ENCODE peak calls at places on chromosomes 7 and 10, in four cellular contexts. T, X, F and N are unnamed samples.

GRCh38 chr7:32586291-32587221 is 91.3 kb downstream of the AVL9 start:
- DNase-seq in T (peak), F (no peak), X (peak), N (no peak)

GRCh38 chr10:102148275-102148674 is 3.9 kb upstream of the NOLC1 start:
- DNase-seq in X (no peak), T (no peak), F (no peak), N (no peak)

GRCh38 chr10:13739178-13739577 is 152.4 kb downstream of the PRPF18 start:
- DNase-seq in F (no peak), T (no peak), X (no peak), N (no peak)

GRCh38 chr7:151135525-151135845 is 32.0 kb downstream of the GBX1 start:
- DNase-seq in F (peak), T (no peak), X (no peak), N (no peak)

GRCh38 chr7:137579913-137580640 is 236.5 kb upstream of the PTN start:
- DNase-seq in T (peak), F (no peak), X (no peak), N (no peak)

GRCh38 chr7:9242604-9243003 is 809.2 kb downstream of the NXPH1 start:
- DNase-seq in F (no peak), X (no peak), T (no peak), N (no peak)

GRCh38 chr7:124155400-124156022 is 122.6 kb upstream of the TMEM229A start:
- DNase-seq in T (peak), X (no peak), F (no peak), N (no peak)

GRCh38 chr7:15747187-15748111 is 61.0 kb upstream of the MEOX2 start:
- DNase-seq in X (no peak), T (peak), F (no peak), N (no peak)

GRCh38 chr7:123260428-123260960 is 60.7 kb upstream of the SLC13A1 start:
- DNase-seq in F (no peak), X (no peak), T (no peak), N (no peak)

GRCh38 chr10:21141946-21142345 is 244.8 kb upstream of the NEBL start:
- DNase-seq in T (no peak), X (no peak), F (no peak), N (no peak)

GRCh38 chr7:121279060-121279620 is 49.7 kb upstream of the WNT16 start:
- DNase-seq in F (no peak), T (no peak), X (no peak), N (no peak)

GRCh38 chr10:14617125-14617524 is 157.6 kb downstream of the FAM107B start:
- DNase-seq in F (no peak), X (peak), T (no peak), N (no peak)

GRCh38 chr7:152136623-152137022 is 111.1 kb downstream of the GALNT11 start:
- DNase-seq in X (no peak), T (peak), F (no peak), N (peak)

GRCh38 chr7:103074519-103075336 is at the start of the genes ARMC10 and FBXL13:
- DNase-seq in X (peak), T (peak), F (peak), N (peak)
- TF ChIP-seq CTCF in X (peak), T (no peak), F (peak), N (peak)

GRCh38 chr7:142380064-142380463 is 122.2 kb upstream of the PRSS58 start:
- DNase-seq in X (no peak), T (no peak), F (no peak), N (no peak)

GRCh38 chr7:142376356-142376997 is 118.6 kb upstream of the PRSS58 start:
- DNase-seq in F (no peak), X (peak), T (no peak), N (no peak)

GRCh38 chr7:142379445-142379844 is 121.6 kb upstream of the PRSS58 start:
- DNase-seq in X (no peak), F (no peak), T (no peak), N (no peak)

GRCh38 chr7:142375710-142376313 is 118.0 kb upstream of the PRSS58 start:
- DNase-seq in X (peak), F (no peak), T (peak), N (no peak)

DNA sequence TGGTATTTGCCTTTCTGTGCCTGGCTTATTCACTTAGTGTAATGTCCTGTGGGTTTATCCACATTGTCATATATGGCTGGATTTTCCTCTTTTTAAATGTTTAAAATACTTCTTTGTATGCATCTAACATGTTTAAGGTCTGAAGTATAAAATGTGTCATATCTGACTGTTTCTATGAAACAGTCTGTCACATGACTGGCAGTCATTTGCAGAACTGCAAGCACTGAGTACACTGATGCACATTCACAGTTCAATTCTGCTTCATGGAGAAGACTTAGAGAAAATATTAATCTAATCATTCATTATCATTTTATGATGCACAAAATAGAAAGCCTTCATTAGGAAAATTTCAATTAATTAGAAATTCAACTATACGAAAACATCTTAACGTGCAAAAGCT is 119.7 kb upstream of the PRSS58 start:
- DNase-seq in F (no peak), X (no peak), T (no peak), N (no peak)
- TF ChIP-seq CTCF in F (no peak), X (no peak), T (no peak), N (no peak)

GRCh38 chr7:100155553-100156317 is 2.8 kb downstream of the TRAPPC14 start:
- DNase-seq in F (no peak), X (no peak), T (no peak), N (no peak)

GRCh38 chr7:100157334-100158228 is 942 bp downstream of the TRAPPC14 start:
- DNase-seq in T (peak), F (no peak), X (peak), N (no peak)

GRCh38 chr7:100157069-100157333 is 1.5 kb downstream of the TRAPPC14 start:
- DNase-seq in X (no peak), T (no peak), F (no peak), N (no peak)

GRCh38 chr7:100154651-100155491 is 3.7 kb downstream of the TRAPPC14 start:
- DNase-seq in F (no peak), T (no peak), X (no peak), N (no peak)

DNA sequence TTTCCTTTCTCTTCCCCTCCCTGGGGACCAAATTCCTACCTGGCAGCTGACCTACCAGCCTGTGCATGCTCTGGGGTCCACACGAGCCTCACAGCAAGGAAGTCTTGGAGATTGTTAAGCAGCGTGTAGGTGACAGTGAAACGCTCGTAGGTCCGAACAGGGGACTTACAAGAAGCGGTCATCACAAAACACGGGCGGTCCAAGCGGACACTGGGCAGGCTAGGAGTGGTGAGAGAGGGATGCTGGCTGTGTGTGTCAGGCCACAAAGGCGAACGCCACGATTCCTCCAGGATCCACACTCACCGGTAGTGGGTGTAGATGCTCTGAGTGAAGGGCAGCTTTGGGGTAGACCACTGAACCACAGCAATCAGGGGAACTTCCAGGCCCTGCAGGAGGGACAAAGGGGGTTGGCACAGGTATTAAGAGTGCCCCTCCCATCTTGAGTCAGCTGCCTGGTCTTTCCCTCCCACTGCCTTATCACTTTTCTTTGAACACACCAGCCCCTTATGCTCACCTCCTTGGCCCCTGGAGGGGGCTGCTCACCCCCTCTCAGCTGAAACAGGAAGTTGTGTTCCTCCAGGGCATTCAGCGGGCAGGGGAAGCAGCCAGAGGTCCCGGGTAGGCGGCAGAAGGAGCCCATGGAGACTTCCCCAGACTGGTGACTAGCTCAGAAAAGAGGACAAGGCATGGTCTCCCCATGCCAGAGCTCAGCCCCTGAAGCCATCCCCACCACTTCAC is 2.0 kb downstream of the TRAPPC14 start:
- DNase-seq in T (no peak), X (no peak), F (no peak), N (no peak)
- TF ChIP-seq CTCF in T (no peak), X (no peak), F (no peak), N (no peak)

DNA sequence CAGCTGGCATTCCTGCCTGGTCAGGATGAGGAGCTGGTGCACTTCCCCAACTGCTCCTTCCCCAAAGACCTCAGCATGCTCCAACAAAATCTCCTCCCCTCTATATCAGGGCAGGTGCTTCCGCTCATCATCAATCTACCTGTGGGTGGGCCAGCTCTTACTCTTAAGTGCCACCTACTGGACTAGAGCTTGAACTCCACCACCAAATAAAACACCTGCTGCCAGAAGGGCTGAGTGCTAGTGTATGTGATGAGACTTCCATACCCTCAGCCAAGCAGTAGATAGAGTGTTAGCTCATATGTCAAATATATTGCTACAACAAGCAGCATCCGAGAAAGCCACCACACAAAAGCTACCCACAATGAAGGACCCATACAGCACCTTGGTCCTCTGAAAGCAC is 264.3 kb downstream of the RNLS start:
- DNase-seq in X (no peak), F (no peak), T (peak), N (no peak)
- TF ChIP-seq CTCF in X (peak), F (no peak), T (peak), N (no peak)

GRCh38 chr7:127107601-127108007 is 145.1 kb downstream of the GRM8 start:
- DNase-seq in X (peak), T (peak), F (no peak), N (peak)
- TF ChIP-seq CTCF in X (peak), T (peak), F (peak), N (peak)

GRCh38 chr10:26860026-26860541 is 674 bp downstream of the ABI1 start:
- DNase-seq in X (peak), F (peak), T (peak), N (peak)

GRCh38 chr10:26861326-26861998 is 704 bp upstream of the ABI1 start:
- DNase-seq in F (no peak), T (no peak), X (no peak), N (no peak)

GRCh38 chr10:26858707-26859034 is 2.1 kb downstream of the ABI1 start:
- DNase-seq in X (no peak), F (no peak), T (peak), N (no peak)

GRCh38 chr10:26859241-26860025 is 1.3 kb downstream of the ABI1 start:
- DNase-seq in F (no peak), T (no peak), X (no peak), N (no peak)

DNA sequence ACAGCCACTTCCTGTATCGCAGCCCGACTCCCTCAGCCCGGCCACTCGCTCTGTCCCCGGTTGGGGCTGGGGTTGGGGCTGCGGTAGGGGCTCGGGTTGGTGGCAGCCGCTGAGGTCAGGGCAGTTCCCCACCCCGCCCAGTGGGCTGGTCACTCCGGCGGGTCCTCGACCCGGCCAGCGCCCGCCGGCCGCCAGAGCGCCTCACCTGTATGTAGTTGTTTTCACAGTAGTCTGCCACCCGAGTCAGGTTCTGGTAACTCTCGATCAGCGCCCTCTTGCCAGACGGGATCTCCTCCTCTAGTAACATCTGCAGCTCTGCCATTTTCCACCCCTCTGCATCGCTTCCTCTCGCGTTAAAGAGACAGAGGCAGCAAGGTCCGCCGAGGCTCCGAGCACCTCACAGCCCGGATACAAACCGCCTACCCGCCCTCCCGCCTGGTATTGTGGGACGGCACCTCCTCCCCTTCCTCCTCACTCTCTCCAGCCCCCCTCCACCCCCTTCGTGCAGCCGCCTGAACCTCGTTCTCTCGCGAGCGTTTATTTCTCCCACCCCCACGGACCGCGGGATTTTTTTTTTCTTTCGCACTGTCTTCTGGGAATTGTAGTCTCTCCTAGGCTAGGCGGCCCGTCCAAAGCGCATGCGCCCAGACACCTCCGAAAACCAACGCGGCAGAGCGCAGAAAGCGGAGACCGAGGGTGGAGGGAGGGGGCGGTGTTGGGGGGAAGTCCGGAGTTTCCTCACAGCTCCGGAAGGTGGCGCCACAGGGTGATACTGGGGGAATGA is at the start of gene ABI1:
- DNase-seq in T (peak), F (peak), X (peak), N (peak)
- TF ChIP-seq CTCF in T (peak), F (no peak), X (no peak), N (no peak)

GRCh38 chr10:3467052-3467906 is 294.7 kb upstream of the PITRM1 start:
- DNase-seq in X (no peak), F (no peak), T (peak), N (no peak)
- TF ChIP-seq CTCF in X (no peak), F (peak), T (peak), N (no peak)

GRCh38 chr7:12684733-12685132 is 2.7 kb upstream of the ARL4A start:
- DNase-seq in X (no peak), F (no peak), T (no peak), N (no peak)

GRCh38 chr7:12686234-12686893 is 1.1 kb upstream of the ARL4A start:
- DNase-seq in X (peak), T (peak), F (peak), N (peak)

GRCh38 chr7:12685550-12685949 is 1.9 kb upstream of the ARL4A start:
- DNase-seq in F (peak), X (peak), T (peak), N (peak)

GRCh38 chr7:12687213-12688171 is at the start of gene ARL4A:
- DNase-seq in X (peak), T (peak), F (peak), N (peak)

GRCh38 chr7:12686894-12687212 is 580 bp upstream of the ARL4A start:
- DNase-seq in F (no peak), T (no peak), X (no peak), N (no peak)
- TF ChIP-seq CTCF in F (no peak), T (no peak), X (peak), N (peak)

GRCh38 chr10:84715911-84716310 is 387.5 kb downstream of the CCSER2 start:
- DNase-seq in F (no peak), X (peak), T (peak), N (peak)
- TF ChIP-seq CTCF in F (peak), X (peak), T (peak), N (peak)

GRCh38 chr10:78408671-78409472 is 375.2 kb downstream of the RPS24 start:
- DNase-seq in F (peak), T (peak), X (no peak), N (no peak)
- TF ChIP-seq CTCF in F (no peak), T (no peak), X (no peak), N (no peak)